ENCODE peak calls at places on chromosome 21, in four cellular contexts. W is right atrium auricular region, B is H9, Y is heart right ventricle. X is an unnamed sample.

GRCh38 chr21:16159971-16160350 is 430.2 kb downstream of the USP25 start:
- DNase-seq in Y (no peak), B (no peak), W (no peak), X (no peak)

GRCh38 chr21:18801468-18801867 is 397.9 kb upstream of the TMPRSS15 start:
- DNase-seq in W (no peak), B (no peak), Y (no peak), X (no peak)

GRCh38 chr21:17775431-17776126 is 43.6 kb downstream of the C21orf91 start:
- DNase-seq in B (no peak), Y (no peak), W (no peak), X (no peak)

GRCh38 chr21:15850645-15851044 is 120.9 kb downstream of the USP25 start:
- DNase-seq in B (no peak), Y (no peak), W (no peak), X (no peak)

GRCh38 chr21:32412162-32412997 is at the start of gene EVA1C:
- DNase-seq in W (no peak), B (peak; percentile 69), Y (peak; percentile 80), X (peak; percentile 66)

GRCh38 chr21:14567557-14568279 is 21.6 kb upstream of the SAMSN1 start:
- DNase-seq in Y (no peak), W (no peak), B (no peak), X (no peak)

GRCh38 chr21:37257526-37257966 is 9.6 kb downstream of the VPS26C start:
- DNase-seq in W (no peak), B (no peak), Y (peak; percentile 21), X (no peak)

GRCh38 chr21:37455504-37455911 is 88.9 kb downstream of the DYRK1A start:
- DNase-seq in W (no peak), Y (no peak), B (no peak), X (no peak)

GRCh38 chr21:35594905-35595304 is 465.4 kb downstream of the SETD4 start:
- DNase-seq in W (no peak), Y (no peak), B (no peak), X (no peak)

GRCh38 chr21:33428669-33429068 is 25.5 kb downstream of the IFNGR2 start:
- DNase-seq in W (no peak), B (no peak), Y (no peak), X (no peak)

GRCh38 chr21:36425286-36425685 is 40.1 kb downstream of the CHAF1B start:
- DNase-seq in B (no peak), W (no peak), Y (no peak), X (no peak)

GRCh38 chr21:35911412-35912191 is 148.7 kb downstream of the SETD4 start:
- DNase-seq in W (no peak), Y (no peak), B (no peak), X (no peak)

GRCh38 chr21:35833388-35833787 is 226.9 kb downstream of the SETD4 start:
- DNase-seq in B (no peak), Y (no peak), W (no peak), X (no peak)

GRCh38 chr21:21096956-21097355 is 98.7 kb downstream of the NCAM2 start:
- DNase-seq in Y (no peak), W (no peak), B (no peak), X (no peak)

GRCh38 chr21:36203603-36203889 is 46.9 kb downstream of the DOP1B start:
- DNase-seq in Y (no peak), B (no peak), W (no peak), X (no peak)

GRCh38 chr21:38041493-38041892 is 125.2 kb upstream of the KCNJ6 start:
- DNase-seq in B (peak; percentile 32), Y (no peak), W (no peak), X (no peak)

GRCh38 chr21:36076878-36077658 is 7.2 kb downstream of the CBR1 start:
- DNase-seq in B (no peak), W (no peak), Y (no peak), X (no peak)

GRCh38 chr21:35611752-35612151 is 448.6 kb downstream of the SETD4 start:
- DNase-seq in Y (no peak), W (no peak), B (no peak), X (no peak)

GRCh38 chr21:38067086-38067739 is 151.0 kb upstream of the KCNJ6 start:
- DNase-seq in Y (no peak), W (no peak), B (no peak), X (no peak)

GRCh38 chr21:37710555-37711293 is 205.5 kb downstream of the KCNJ6 start:
- DNase-seq in W (no peak), B (no peak), Y (peak; percentile 16), X (no peak)

GRCh38 chr21:33441489-33442477 is 38.0 kb downstream of the TMEM50B start:
- DNase-seq in B (no peak), W (peak; percentile 63), Y (peak; percentile 85), X (peak; percentile 47)

GRCh38 chr21:32921632-32922230 is 104.0 kb upstream of the OLIG2 start:
- DNase-seq in Y (no peak), W (no peak), B (peak; percentile 60), X (no peak)

GRCh38 chr21:16842716-16843115 is 670.1 kb upstream of the CXADR start:
- DNase-seq in B (no peak), W (no peak), Y (no peak), X (no peak)

GRCh38 chr21:27802816-27803475 is 836.1 kb upstream of the ADAMTS5 start:
- DNase-seq in B (peak; percentile 57), W (no peak), Y (peak; percentile 36), X (no peak)

GRCh38 chr21:36491191-36491916 is 11.4 kb upstream of the CLDN14 start:
- DNase-seq in Y (no peak), W (no peak), B (no peak), X (no peak)

GRCh38 chr21:34930971-34931370 is 118.1 kb downstream of the RUNX1 start:
- DNase-seq in W (no peak), Y (no peak), B (no peak), X (no peak)

GRCh38 chr21:36430841-36431240 is 45.6 kb downstream of the CHAF1B start:
- DNase-seq in Y (no peak), W (no peak), B (no peak), X (no peak)

GRCh38 chr21:16061194-16061593 is 331.4 kb downstream of the USP25 start:
- DNase-seq in Y (no peak), B (no peak), W (no peak), X (no peak)

GRCh38 chr21:43320526-43320925 is 106.4 kb downstream of the SIK1 start:
- DNase-seq in Y (no peak), W (no peak), B (no peak), X (no peak)

GRCh38 chr21:22981819-22982218 is 1983.6 kb downstream of the NCAM2 start:
- DNase-seq in Y (no peak), W (no peak), B (peak; percentile 24), X (no peak)

GRCh38 chr21:34916446-34916845 is 132.7 kb downstream of the RUNX1 start:
- DNase-seq in B (no peak), Y (no peak), W (no peak), X (no peak)

GRCh38 chr21:35906587-35906986 is 153.7 kb downstream of the SETD4 start:
- DNase-seq in W (no peak), Y (no peak), B (no peak), X (no peak)

GRCh38 chr21:37153935-37154350 is 80.9 kb downstream of the TTC3 start:
- DNase-seq in B (no peak), Y (peak; percentile 13), W (no peak), X (no peak)

GRCh38 chr21:40516336-40516735 is 330.6 kb downstream of the DSCAM start:
- DNase-seq in B (no peak), Y (peak; percentile 32), W (no peak), X (peak; percentile 68)
- TF ChIP-seq CTCF in B (no peak), Y (no peak), W (no peak), X (no peak)

DNA sequence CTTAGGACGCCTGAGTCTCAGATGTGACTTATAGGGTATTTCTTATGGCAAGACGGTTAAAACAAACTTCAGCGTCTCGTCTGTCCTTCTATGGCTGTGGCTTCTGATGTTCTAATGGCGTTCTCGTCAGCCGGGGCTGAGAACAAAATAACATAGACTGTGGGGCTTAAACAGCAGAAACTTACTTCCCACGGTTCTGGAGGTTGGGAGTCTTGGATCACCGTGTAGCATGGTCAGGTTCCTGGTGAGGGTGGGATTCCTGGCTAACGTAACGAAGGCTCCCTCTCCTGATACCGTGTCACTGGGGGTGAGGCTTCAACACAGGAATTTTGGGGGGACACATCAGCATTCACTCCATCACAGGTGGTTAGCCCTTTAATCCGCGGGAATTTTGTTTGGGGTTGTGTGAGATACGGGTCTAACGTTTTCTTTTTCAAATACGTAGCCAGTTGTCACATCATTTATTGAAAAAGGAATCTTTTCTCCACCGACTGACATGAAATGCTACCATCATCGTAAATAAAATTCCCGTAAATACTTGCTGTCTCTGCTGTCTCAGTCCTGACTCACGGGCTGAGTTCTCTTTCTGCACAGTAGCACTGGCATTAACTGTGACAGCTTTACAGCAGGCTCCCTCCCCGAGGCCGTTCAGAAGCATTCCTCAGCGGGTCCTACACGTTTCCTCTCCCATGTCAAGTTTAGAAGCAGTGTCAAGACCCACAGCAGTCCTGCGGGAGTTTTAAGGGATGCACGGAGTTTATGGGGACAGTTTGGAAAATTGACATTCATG is 8.1 kb upstream of the POFUT2 start:
- DNase-seq in Y (peak; percentile 11), W (peak; percentile 58), B (no peak), X (peak; percentile 20)
- H3K27ac ChIP-seq in Y (peak overlapping the region; percentile 97), W (peak overlapping the region; percentile 96), B (no peak overlapping the region), X (peak overlapping the region; percentile 94)

GRCh38 chr21:24895885-24896734 is 711.2 kb downstream of the MRPL39 start:
- DNase-seq in W (no peak), B (no peak), Y (no peak), X (no peak)
- TF ChIP-seq CTCF in W (peak; percentile 50), B (peak; percentile 64), Y (no peak), X (no peak)

DNA sequence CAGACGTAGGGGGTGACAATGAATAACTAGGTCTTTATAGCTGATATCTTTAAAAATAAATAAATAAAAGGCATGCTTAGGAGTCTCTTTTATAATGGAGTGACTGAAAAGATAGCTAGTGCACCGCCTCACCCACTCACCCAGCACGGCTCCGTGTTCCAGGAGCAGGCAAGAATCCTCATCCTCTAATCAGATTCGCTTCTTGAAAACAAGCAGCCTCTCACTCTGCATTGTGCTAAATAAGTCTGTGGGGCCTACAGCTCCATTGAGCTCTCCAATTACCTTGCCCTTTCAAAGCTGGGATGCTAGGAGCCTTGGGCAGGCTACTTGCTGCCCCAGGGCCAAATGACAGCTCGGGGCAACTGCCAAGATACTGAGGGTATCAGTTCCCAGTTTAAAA is 91.5 kb downstream of the TIAM1 start:
- DNase-seq in W (no peak), Y (no peak), B (no peak), X (no peak)
- H3K27ac ChIP-seq in W (no peak overlapping the region), Y (no peak overlapping the region), B (no peak overlapping the region), X (no peak overlapping the region)

DNA sequence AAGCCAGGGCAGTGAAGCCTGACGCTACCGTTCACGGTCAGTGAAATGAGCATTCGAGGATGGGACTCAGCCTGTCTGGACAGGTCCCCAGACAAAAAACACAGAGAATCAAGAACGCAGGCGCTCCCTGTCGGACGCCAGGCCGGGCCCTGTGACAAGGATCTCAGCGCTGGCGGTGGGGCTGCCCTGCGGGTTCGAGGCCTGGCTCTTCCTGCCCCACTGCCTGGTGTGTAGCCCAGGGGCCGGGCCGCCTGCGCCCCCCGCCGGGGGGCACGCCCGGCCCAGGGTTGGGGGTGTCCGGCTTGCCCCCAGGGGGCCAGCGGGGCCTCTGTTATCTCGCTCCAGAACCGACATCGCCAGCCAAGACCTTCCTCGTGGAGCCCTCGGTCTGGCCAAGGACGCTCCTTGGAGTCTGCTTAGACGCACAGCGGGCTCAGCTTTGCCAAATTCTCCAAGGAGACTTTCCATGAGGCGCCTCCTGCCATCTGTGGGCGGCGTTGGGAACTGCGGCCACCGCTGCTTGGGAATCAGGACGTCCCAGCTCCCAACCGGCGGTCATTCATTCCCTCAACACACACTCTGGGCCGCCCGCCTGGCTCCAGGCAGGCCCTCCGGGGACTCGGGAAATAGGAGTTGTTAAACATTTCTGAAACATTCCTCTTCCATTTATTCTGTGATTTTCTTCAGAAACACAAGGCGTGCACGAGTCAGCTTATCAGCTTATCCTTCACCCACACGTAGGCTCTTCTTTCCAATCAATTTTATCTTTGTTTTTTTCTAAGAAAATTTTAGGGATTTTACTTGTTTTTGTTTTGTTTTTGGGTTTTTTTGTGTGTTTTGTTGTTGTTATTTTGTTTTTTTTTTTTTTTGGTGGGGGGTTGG is 11.3 kb upstream of the RIPK4 start:
- DNase-seq in W (peak; percentile 94), Y (peak; percentile 84), B (peak; percentile 95), X (peak; percentile 96)
- TF ChIP-seq CTCF in W (peak; percentile 95), Y (peak; percentile 89), B (peak; percentile 94), X (peak; percentile 96)